ENCODE peak calls at places on chromosome 19, in ten cellular contexts. L, M, G, U, B, Z, E, T, N and Q are unnamed samples.

GRCh38 chr19:18423258-18424020 is 4.2 kb downstream of the SSBP4 start:
- DNase-seq in L (no peak), M (no peak), G (peak), U (no peak), B (no peak), Z (no peak), E (no peak), T (no peak), N (no peak), Q (peak)

GRCh38 chr19:15449620-15450527 is at the start of gene WIZ:
- DNase-seq in L (peak), M (peak), G (peak), U (peak), B (peak), Z (peak), E (peak), T (peak), N (peak), Q (peak)

GRCh38 chr19:17105548-17105947 is 30.0 kb downstream of the MYO9B start:
- DNase-seq in L (no peak), M (no peak), G (no peak), U (no peak), B (no peak), Z (no peak), E (no peak), T (no peak), N (no peak), Q (no peak)

GRCh38 chr19:48444933-48445194 is 919 bp upstream of the GRWD1 start:
- DNase-seq in L (no peak), M (no peak), G (no peak), U (no peak), B (no peak), Z (no peak), E (no peak), T (no peak), N (no peak), Q (no peak)

GRCh38 chr19:4034048-4035017 is 26.8 kb downstream of the PIAS4 start:
- DNase-seq in L (no peak), M (no peak), G (peak), U (no peak), B (no peak), Z (no peak), E (peak), T (no peak), N (no peak), Q (no peak)

GRCh38 chr19:15508035-15508710 is at the start of gene CYP4F22:
- DNase-seq in L (no peak), M (no peak), G (no peak), U (peak), B (no peak), Z (no peak), E (no peak), T (no peak), N (no peak), Q (no peak)

GRCh38 chr19:4066682-4067395 is at the start of gene ZBTB7A:
- DNase-seq in L (peak), M (peak), G (peak), U (peak), B (peak), Z (peak), E (peak), T (peak), N (peak), Q (peak)

GRCh38 chr19:14371321-14371821 is 9.9 kb upstream of the ADGRE5 start:
- DNase-seq in L (no peak), M (no peak), G (no peak), U (no peak), B (no peak), Z (no peak), E (no peak), T (no peak), N (no peak), Q (no peak)

GRCh38 chr19:51259348-51260245 is 8.7 kb downstream of the SIGLECL1 start:
- DNase-seq in L (peak), M (peak), G (no peak), U (no peak), B (no peak), Z (no peak), E (peak), T (no peak), N (no peak), Q (peak)

GRCh38 chr19:18109731-18110671 is 12.4 kb downstream of the MAST3 start:
- DNase-seq in L (peak), M (peak), G (peak), U (peak), B (peak), Z (peak), E (no peak), T (peak), N (peak), Q (peak)

GRCh38 chr19:51137812-51138425 is 4.2 kb upstream of the SIGLEC7 start:
- DNase-seq in L (no peak), M (no peak), G (no peak), U (no peak), B (no peak), Z (no peak), E (no peak), T (no peak), N (no peak), Q (no peak)

DNA sequence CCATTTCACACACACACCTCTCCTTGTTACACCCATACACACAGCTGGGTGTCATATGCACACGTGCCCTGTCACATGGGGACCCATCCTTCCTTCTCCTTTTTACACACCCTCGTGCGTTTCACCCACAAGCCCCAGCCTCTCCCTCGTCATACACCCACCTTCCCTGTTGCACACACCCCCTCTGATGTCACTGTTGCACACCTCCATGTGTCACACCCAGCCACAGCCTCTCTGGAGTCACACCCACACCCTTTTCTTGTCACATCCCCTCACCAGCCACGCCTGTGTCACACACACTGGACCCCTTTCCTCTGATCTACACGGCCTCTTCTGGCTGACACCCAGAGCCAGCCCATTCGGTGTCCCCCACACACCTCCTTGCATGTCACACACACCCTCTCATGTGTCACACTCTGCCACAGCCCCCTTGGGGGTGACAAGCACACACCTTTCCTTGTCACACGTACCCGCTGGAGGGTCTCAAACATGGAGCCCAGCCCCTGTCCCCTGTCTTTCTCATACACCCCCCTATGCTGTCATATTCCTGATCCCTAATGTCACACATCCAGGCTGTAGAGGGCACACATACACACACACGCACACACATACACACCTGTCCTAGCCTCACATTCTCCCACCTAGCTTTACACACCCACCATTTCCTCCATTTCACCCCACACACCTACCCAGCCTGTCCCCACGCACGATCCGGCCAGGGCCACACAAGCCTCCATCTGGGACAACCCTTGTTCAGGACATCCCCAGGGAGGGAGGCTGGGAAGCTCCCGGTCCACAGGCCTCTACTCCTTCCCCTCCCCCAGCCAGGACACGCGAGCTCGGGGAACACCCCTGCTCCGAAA is 1.4 kb downstream of the NOVA2 start:
- DNase-seq in L (peak), M (peak), G (no peak), U (no peak), B (no peak), Z (peak), E (peak), T (no peak), N (no peak), Q (no peak)
- H3K4me3 ChIP-seq in L (peak), M (peak), G (peak), U (peak), B (peak), Z (no peak), E (peak), T (no peak), N (no peak), Q (no peak)

GRCh38 chr19:41879080-41879479 is 2.0 kb downstream of the CD79A start:
- DNase-seq in L (no peak), M (no peak), G (no peak), U (no peak), B (no peak), Z (no peak), E (no peak), T (no peak), N (no peak), Q (no peak)
- H3K4me3 ChIP-seq in L (no peak), M (no peak), G (no peak), U (no peak), B (no peak), Z (no peak), E (no peak), T (no peak), N (peak), Q (no peak)

GRCh38 chr19:2984196-2984490 is 6.8 kb downstream of the TLE6 start:
- DNase-seq in L (no peak), M (no peak), G (no peak), U (no peak), B (no peak), Z (no peak), E (no peak), T (no peak), N (no peak), Q (no peak)
- H3K4me3 ChIP-seq in L (peak), M (peak), G (peak), U (peak), B (no peak), Z (no peak), E (peak), T (no peak), N (peak), Q (no peak)

GRCh38 chr19:9937001-9937411 is 691 bp upstream of the OLFM2 start:
- DNase-seq in L (no peak), M (no peak), G (no peak), U (no peak), B (no peak), Z (no peak), E (no peak), T (no peak), N (no peak), Q (no peak)
- H3K4me3 ChIP-seq in L (no peak), M (no peak), G (peak), U (no peak), B (no peak), Z (no peak), E (peak), T (no peak), N (no peak), Q (no peak)

GRCh38 chr19:46730187-46730586 is 13.3 kb upstream of the PRKD2 start:
- DNase-seq in L (no peak), M (no peak), G (peak), U (no peak), B (no peak), Z (no peak), E (no peak), T (no peak), N (no peak), Q (no peak)

GRCh38 chr19:46731007-46731501 is 14.1 kb upstream of the PRKD2 start:
- DNase-seq in L (peak), M (no peak), G (peak), U (no peak), B (peak), Z (no peak), E (no peak), T (no peak), N (no peak), Q (no peak)

GRCh38 chr19:46732172-46732938 is 13.5 kb upstream of the FKRP start:
- DNase-seq in L (no peak), M (no peak), G (peak), U (no peak), B (no peak), Z (no peak), E (no peak), T (no peak), N (peak), Q (no peak)

GRCh38 chr19:46730595-46730994 is 13.7 kb upstream of the PRKD2 start:
- DNase-seq in L (no peak), M (no peak), G (peak), U (no peak), B (no peak), Z (no peak), E (no peak), T (no peak), N (no peak), Q (no peak)

GRCh38 chr19:46731584-46731983 is 14.3 kb upstream of the FKRP start:
- DNase-seq in L (no peak), M (no peak), G (peak), U (no peak), B (peak), Z (no peak), E (no peak), T (no peak), N (no peak), Q (no peak)
- H3K4me3 ChIP-seq in L (no peak), M (no peak), G (no peak), U (no peak), B (no peak), Z (no peak), E (no peak), T (no peak), N (no peak), Q (no peak)

GRCh38 chr19:1466018-1466460 is 13.0 kb downstream of the C19orf25 start:
- DNase-seq in L (no peak), M (no peak), G (peak), U (peak), B (no peak), Z (no peak), E (no peak), T (no peak), N (no peak), Q (no peak)
- H3K4me3 ChIP-seq in L (no peak), M (no peak), G (no peak), U (no peak), B (no peak), Z (no peak), E (no peak), T (no peak), N (no peak), Q (no peak)